ENCODE peak calls at places on chromosomes 2 and 18, in six cellular contexts. One of them, this sample, is unnamed.

GRCh38 chr2:225773143-225773542 is 373.6 kb downstream of the NYAP2 start:
- DNase-seq in fibroblast of the conjunctiva: no peak
- DNase-seq in HT1080: no peak
- DNase-seq in mucosa of gallbladder: no peak
- DNase-seq in GM04504: no peak
- DNase-seq in neural progenitor cell: no peak
- DNase-seq in this sample: no peak

GRCh38 chr2:14910659-14911058 is 278.1 kb downstream of the LRATD1 start:
- DNase-seq in fibroblast of the conjunctiva: no peak
- DNase-seq in neural progenitor cell: no peak
- DNase-seq in HT1080: no peak
- DNase-seq in GM04504: no peak
- DNase-seq in mucosa of gallbladder: no peak
- DNase-seq in this sample: no peak

GRCh38 chr18:47846431-47846830 is 84.0 kb downstream of the SMAD2 start:
- DNase-seq in mucosa of gallbladder: no peak
- DNase-seq in GM04504: no peak
- DNase-seq in HT1080: no peak
- DNase-seq in fibroblast of the conjunctiva: no peak
- DNase-seq in neural progenitor cell: no peak
- DNase-seq in this sample: no peak

GRCh38 chr18:10169064-10169562 is 255.3 kb downstream of the VAPA start:
- DNase-seq in GM04504: no peak
- DNase-seq in neural progenitor cell: no peak
- DNase-seq in mucosa of gallbladder: no peak
- DNase-seq in fibroblast of the conjunctiva: peak
- DNase-seq in HT1080: no peak
- DNase-seq in this sample: peak

GRCh38 chr2:207416936-207417718 is 112.6 kb upstream of the CREB1 start:
- DNase-seq in fibroblast of the conjunctiva: no peak
- DNase-seq in GM04504: no peak
- DNase-seq in HT1080: peak
- DNase-seq in mucosa of gallbladder: no peak
- DNase-seq in neural progenitor cell: no peak
- DNase-seq in this sample: peak

GRCh38 chr2:199940373-199940772 is 14.9 kb downstream of the TYW5 start:
- DNase-seq in mucosa of gallbladder: no peak
- DNase-seq in neural progenitor cell: peak
- DNase-seq in GM04504: no peak
- DNase-seq in HT1080: peak
- DNase-seq in fibroblast of the conjunctiva: peak
- DNase-seq in this sample: peak

GRCh38 chr2:130355181-130355577 is 677 bp upstream of the PTPN18 start:
- DNase-seq in mucosa of gallbladder: no peak
- DNase-seq in HT1080: no peak
- DNase-seq in fibroblast of the conjunctiva: no peak
- DNase-seq in neural progenitor cell: peak
- DNase-seq in GM04504: no peak
- DNase-seq in this sample: no peak

GRCh38 chr2:65639156-65639876 is 206.9 kb upstream of the SPRED2 start:
- DNase-seq in GM04504: no peak
- DNase-seq in fibroblast of the conjunctiva: no peak
- DNase-seq in HT1080: no peak
- DNase-seq in neural progenitor cell: no peak
- DNase-seq in mucosa of gallbladder: peak
- DNase-seq in this sample: peak

GRCh38 chr18:62450546-62451395 is 72.1 kb upstream of the ZCCHC2 start:
- DNase-seq in GM04504: peak
- DNase-seq in fibroblast of the conjunctiva: peak
- DNase-seq in HT1080: peak
- DNase-seq in mucosa of gallbladder: peak
- DNase-seq in neural progenitor cell: no peak
- DNase-seq in this sample: peak

GRCh38 chr2:180676520-180676919 is 303.9 kb upstream of the UBE2E3 start:
- DNase-seq in mucosa of gallbladder: no peak
- DNase-seq in HT1080: no peak
- DNase-seq in fibroblast of the conjunctiva: no peak
- DNase-seq in neural progenitor cell: no peak
- DNase-seq in GM04504: no peak
- DNase-seq in this sample: peak

GRCh38 chr2:3267869-3268704 is 109.5 kb downstream of the EIPR1 start:
- DNase-seq in fibroblast of the conjunctiva: no peak
- DNase-seq in HT1080: no peak
- DNase-seq in mucosa of gallbladder: no peak
- DNase-seq in neural progenitor cell: no peak
- DNase-seq in GM04504: no peak
- DNase-seq in this sample: no peak

GRCh38 chr18:43648002-43648401 is 370.7 kb upstream of the SYT4 start:
- DNase-seq in GM04504: no peak
- DNase-seq in HT1080: no peak
- DNase-seq in neural progenitor cell: no peak
- DNase-seq in fibroblast of the conjunctiva: no peak
- DNase-seq in mucosa of gallbladder: no peak
- DNase-seq in this sample: peak

GRCh38 chr2:51795248-51795888 is 763.4 kb upstream of the NRXN1 start:
- DNase-seq in neural progenitor cell: peak
- DNase-seq in HT1080: no peak
- DNase-seq in mucosa of gallbladder: peak
- DNase-seq in GM04504: no peak
- DNase-seq in fibroblast of the conjunctiva: no peak
- DNase-seq in this sample: peak

GRCh38 chr2:82779981-82780380 is 1679.1 kb downstream of the SUCLG1 start:
- DNase-seq in GM04504: no peak
- DNase-seq in fibroblast of the conjunctiva: no peak
- DNase-seq in mucosa of gallbladder: no peak
- DNase-seq in neural progenitor cell: no peak
- DNase-seq in HT1080: peak
- DNase-seq in this sample: peak

GRCh38 chr18:26943906-26944305 is 78.4 kb upstream of the AQP4 start:
- DNase-seq in neural progenitor cell: no peak
- DNase-seq in HT1080: no peak
- DNase-seq in fibroblast of the conjunctiva: no peak
- DNase-seq in GM04504: no peak
- DNase-seq in mucosa of gallbladder: no peak
- DNase-seq in this sample: no peak

GRCh38 chr18:9474103-9474982 is 970 bp upstream of the RALBP1 start:
- DNase-seq in neural progenitor cell: peak
- DNase-seq in fibroblast of the conjunctiva: peak
- DNase-seq in mucosa of gallbladder: peak
- DNase-seq in HT1080: peak
- DNase-seq in GM04504: peak
- DNase-seq in this sample: peak

GRCh38 chr18:26103579-26103978 is 13.2 kb upstream of the SS18 start:
- DNase-seq in GM04504: no peak
- DNase-seq in fibroblast of the conjunctiva: no peak
- DNase-seq in mucosa of gallbladder: no peak
- DNase-seq in neural progenitor cell: peak
- DNase-seq in HT1080: peak
- DNase-seq in this sample: peak

GRCh38 chr2:227870710-227871374 is 589 bp upstream of the DAW1 start:
- DNase-seq in GM04504: no peak
- DNase-seq in neural progenitor cell: no peak
- DNase-seq in fibroblast of the conjunctiva: no peak
- DNase-seq in mucosa of gallbladder: no peak
- DNase-seq in HT1080: peak
- DNase-seq in this sample: peak